ENCODE peak calls at places on chromosome 20, in six cellular contexts. E is NCI-H774, L is T-helper 17 cell, Y is iris pigment epithelial cell, Z is AG04449, K is NCI-H1694. T is an unnamed sample.

GRCh38 chr20:8722277-8722928 is 346.5 kb upstream of the PLCB4 start:
- DNase-seq in E (peak), L (peak), Y (peak), Z (no peak), K (peak), T (peak)

GRCh38 chr20:34634392-34634791 is 42.5 kb downstream of the PIGU start:
- DNase-seq in E (no peak), L (no peak), Y (no peak), Z (no peak), K (no peak), T (no peak)

GRCh38 chr20:34570859-34571306 is 12.4 kb downstream of the MAP1LC3A start:
- DNase-seq in E (no peak), L (no peak), Y (peak), Z (peak), K (no peak), T (peak)

GRCh38 chr20:63580796-63581461 is 6.9 kb upstream of the HELZ2 start:
- DNase-seq in E (no peak), L (peak), Y (peak), Z (no peak), K (peak), T (peak)

GRCh38 chr20:1911536-1911935 is 16.3 kb downstream of the SIRPA start:
- DNase-seq in E (no peak), L (no peak), Y (no peak), Z (no peak), K (no peak), T (no peak)

GRCh38 chr20:50213531-50214106 is 23.0 kb downstream of the CEBPB start:
- DNase-seq in E (no peak), L (no peak), Y (no peak), Z (no peak), K (no peak), T (no peak)

GRCh38 chr20:3751664-3752385 is 15.7 kb downstream of the ADISSP start:
- DNase-seq in E (no peak), L (peak), Y (no peak), Z (no peak), K (no peak), T (no peak)

GRCh38 chr20:44747166-44748004 is 1.7 kb downstream of the KCNK15 start:
- DNase-seq in E (peak), L (peak), Y (peak), Z (no peak), K (peak), T (peak)

GRCh38 chr20:61719691-61720347 is 345.9 kb downstream of the TAF4 start:
- DNase-seq in E (no peak), L (no peak), Y (no peak), Z (no peak), K (no peak), T (no peak)

GRCh38 chr20:4099905-4100675 is 84.7 kb upstream of the RNF24 start:
- DNase-seq in E (no peak), L (no peak), Y (no peak), Z (no peak), K (no peak), T (no peak)

GRCh38 chr20:20525756-20526155 is 157.9 kb downstream of the INSM1 start:
- DNase-seq in E (peak), L (no peak), Y (no peak), Z (no peak), K (no peak), T (no peak)

GRCh38 chr20:22684072-22684762 is 99.8 kb upstream of the FOXA2 start:
- DNase-seq in E (peak), L (no peak), Y (peak), Z (peak), K (peak), T (peak)

GRCh38 chr20:33209789-33210188 is 7.4 kb upstream of the BPIFA3 start:
- DNase-seq in E (no peak), L (peak), Y (peak), Z (no peak), K (no peak), T (peak)

GRCh38 chr20:62835931-62836861 is 19.3 kb downstream of the COL9A3 start:
- DNase-seq in E (no peak), L (no peak), Y (peak), Z (no peak), K (no peak), T (no peak)

GRCh38 chr20:59657459-59658046 is 53.2 kb downstream of the PHACTR3 start:
- DNase-seq in E (no peak), L (no peak), Y (no peak), Z (no peak), K (no peak), T (no peak)

GRCh38 chr20:58389324-58389967 is 417 bp downstream of the VAPB start:
- DNase-seq in E (no peak), L (peak), Y (peak), Z (no peak), K (no peak), T (peak)

GRCh38 chr20:52971498-52972189 is 514 bp upstream of the TSHZ2 start:
- DNase-seq in E (no peak), L (no peak), Y (no peak), Z (no peak), K (no peak), T (no peak)

GRCh38 chr20:12207875-12208274 is 290.2 kb downstream of the BTBD3 start:
- DNase-seq in E (no peak), L (no peak), Y (peak), Z (no peak), K (peak), T (peak)

GRCh38 chr20:23440004-23440403 is 519 bp downstream of the CSTL1 start:
- DNase-seq in E (no peak), L (no peak), Y (no peak), Z (no peak), K (no peak), T (no peak)

GRCh38 chr20:4234128-4234527 is 218.8 kb upstream of the RNF24 start:
- DNase-seq in E (no peak), L (no peak), Y (peak), Z (no peak), K (no peak), T (peak)

GRCh38 chr20:46557231-46557956 is 6.9 kb upstream of the OCSTAMP start:
- DNase-seq in E (no peak), L (no peak), Y (peak), Z (no peak), K (no peak), T (peak)

GRCh38 chr20:46203510-46203837 is 85.4 kb downstream of the CD40 start:
- DNase-seq in E (no peak), L (no peak), Y (no peak), Z (no peak), K (no peak), T (no peak)

GRCh38 chr20:6104493-6105188 is 18.2 kb downstream of the FERMT1 start:
- DNase-seq in E (no peak), L (no peak), Y (peak), Z (no peak), K (no peak), T (peak)

GRCh38 chr20:40073535-40074111 is 615.4 kb downstream of the MAFB start:
- DNase-seq in E (no peak), L (no peak), Y (no peak), Z (peak), K (no peak), T (no peak)

GRCh38 chr20:35604444-35604750 is 11.2 kb upstream of the SPAG4 start:
- DNase-seq in E (no peak), L (no peak), Y (no peak), Z (no peak), K (no peak), T (no peak)

GRCh38 chr20:44691424-44692423 is 23.4 kb upstream of the CCN5 start:
- DNase-seq in E (no peak), L (no peak), Y (no peak), Z (no peak), K (no peak), T (no peak)

GRCh38 chr20:58637466-58638198 is 13.5 kb upstream of the STX16 start:
- DNase-seq in E (no peak), L (no peak), Y (no peak), Z (no peak), K (no peak), T (no peak)

GRCh38 chr20:31560900-31561598 is 44.0 kb upstream of the ID1 start:
- DNase-seq in E (no peak), L (no peak), Y (peak), Z (peak), K (no peak), T (peak)

GRCh38 chr20:25000268-25000801 is 7.8 kb upstream of the APMAP start:
- DNase-seq in E (peak), L (no peak), Y (peak), Z (peak), K (peak), T (peak)

GRCh38 chr20:672975-673604 is 2.5 kb downstream of the SCRT2 start:
- DNase-seq in E (no peak), L (no peak), Y (no peak), Z (no peak), K (peak), T (no peak)

GRCh38 chr20:22630698-22631097 is 46.3 kb upstream of the FOXA2 start:
- DNase-seq in E (peak), L (no peak), Y (no peak), Z (no peak), K (no peak), T (no peak)

GRCh38 chr20:15799871-15800270 is 773.4 kb downstream of the KIF16B start:
- DNase-seq in E (no peak), L (no peak), Y (peak), Z (no peak), K (no peak), T (peak)

GRCh38 chr20:33862709-33863403 is 51.7 kb downstream of the CHMP4B start:
- DNase-seq in E (no peak), L (peak), Y (peak), Z (no peak), K (no peak), T (peak)

GRCh38 chr20:21159658-21160380 is 33.9 kb downstream of the KIZ start:
- DNase-seq in E (no peak), L (no peak), Y (no peak), Z (no peak), K (no peak), T (no peak)

GRCh38 chr20:58467572-58468330 is 47.4 kb downstream of the APCDD1L start:
- DNase-seq in E (no peak), L (no peak), Y (no peak), Z (no peak), K (no peak), T (no peak)

T was measured in EL.